ENCODE peak calls at places on chromosomes 2 and 18, in four cellular contexts. One of them, this sample, is unnamed.

GRCh38 chr2:85327757-85328617 is at the start of gene TGOLN2:
- DNase-seq in K562: peak; percentile 95
- DNase-seq in GM12878: peak; percentile 73
- DNase-seq in HepG2: peak; percentile 89
- DNase-seq in this sample: peak; percentile 97

GRCh38 chr18:3177902-3178687 is 41.7 kb downstream of the MYOM1 start:
- DNase-seq in K562: peak; percentile 73
- DNase-seq in GM12878: peak; percentile 98
- DNase-seq in HepG2: no peak
- DNase-seq in this sample: no peak

GRCh38 chr2:32384529-32384928 is 27.7 kb downstream of the BIRC6 start:
- DNase-seq in K562: no peak
- DNase-seq in GM12878: no peak
- DNase-seq in HepG2: no peak
- DNase-seq in this sample: no peak

GRCh38 chr2:181682026-181682789 is 1.9 kb upstream of the NEUROD1 start:
- DNase-seq in K562: no peak
- DNase-seq in GM12878: no peak
- DNase-seq in HepG2: no peak
- DNase-seq in this sample: no peak

GRCh38 chr2:119486196-119486827 is 38.0 kb downstream of the SCTR start:
- DNase-seq in K562: no peak
- DNase-seq in GM12878: no peak
- DNase-seq in HepG2: no peak
- DNase-seq in this sample: no peak

GRCh38 chr2:164530464-164530863 is 90.8 kb downstream of the GRB14 start:
- DNase-seq in K562: no peak
- DNase-seq in GM12878: no peak
- DNase-seq in HepG2: no peak
- DNase-seq in this sample: no peak

GRCh38 chr18:64678048-64678447 is 529.2 kb upstream of the LINC00305 start:
- DNase-seq in K562: no peak
- DNase-seq in GM12878: no peak
- DNase-seq in HepG2: no peak
- DNase-seq in this sample: no peak

GRCh38 chr2:183035954-183036669 is 2.1 kb downstream of the NCKAP1 start:
- DNase-seq in K562: peak; percentile 32
- DNase-seq in GM12878: peak; percentile 15
- DNase-seq in HepG2: no peak
- DNase-seq in this sample: no peak

GRCh38 chr2:61288070-61288841 is 126.3 kb downstream of the C2orf74 start:
- DNase-seq in K562: peak; percentile 78
- DNase-seq in GM12878: no peak
- DNase-seq in HepG2: no peak
- DNase-seq in this sample: no peak

GRCh38 chr2:144331652-144332355 is 188.1 kb downstream of the ZEB2 start:
- DNase-seq in K562: no peak
- DNase-seq in GM12878: no peak
- DNase-seq in HepG2: no peak
- DNase-seq in this sample: no peak

GRCh38 chr2:181070119-181070833 is 89.9 kb downstream of the UBE2E3 start:
- DNase-seq in K562: peak; percentile 40
- DNase-seq in GM12878: no peak
- DNase-seq in HepG2: no peak
- DNase-seq in this sample: no peak

GRCh38 chr2:33317369-33318015 is 159.0 kb upstream of the RASGRP3 start:
- DNase-seq in K562: no peak
- DNase-seq in GM12878: no peak
- DNase-seq in HepG2: no peak
- DNase-seq in this sample: no peak

GRCh38 chr18:3151379-3152264 is 68.1 kb downstream of the MYOM1 start:
- DNase-seq in K562: peak; percentile 52
- DNase-seq in GM12878: no peak
- DNase-seq in HepG2: peak; percentile 36
- DNase-seq in this sample: peak; percentile 28

GRCh38 chr2:207768168-207768890 is 1.4 kb downstream of the FZD5 start:
- DNase-seq in K562: no peak
- DNase-seq in GM12878: no peak
- DNase-seq in HepG2: peak; percentile 38
- DNase-seq in this sample: peak; percentile 33

GRCh38 chr2:178110681-178111080 is 1.6 kb upstream of the RBM45 start:
- DNase-seq in K562: no peak
- DNase-seq in GM12878: no peak
- DNase-seq in HepG2: no peak
- DNase-seq in this sample: no peak

GRCh38 chr2:172106128-172106961 is 3.6 kb upstream of the DLX2 start:
- DNase-seq in K562: peak; percentile 28
- DNase-seq in GM12878: no peak
- DNase-seq in HepG2: peak; percentile 59
- DNase-seq in this sample: no peak

GRCh38 chr18:58692420-58693185 is 21.3 kb downstream of the MALT1 start:
- DNase-seq in K562: no peak
- DNase-seq in GM12878: no peak
- DNase-seq in HepG2: no peak
- DNase-seq in this sample: no peak

GRCh38 chr2:104873689-104874054 is 19.8 kb downstream of the POU3F3 start:
- DNase-seq in K562: no peak
- DNase-seq in GM12878: no peak
- DNase-seq in HepG2: no peak
- DNase-seq in this sample: no peak

GRCh38 chr18:13811993-13812392 is 12.0 kb upstream of the MC5R start:
- DNase-seq in K562: peak; percentile 7
- DNase-seq in GM12878: no peak
- DNase-seq in HepG2: peak; percentile 10
- DNase-seq in this sample: peak; percentile 33

DNA sequence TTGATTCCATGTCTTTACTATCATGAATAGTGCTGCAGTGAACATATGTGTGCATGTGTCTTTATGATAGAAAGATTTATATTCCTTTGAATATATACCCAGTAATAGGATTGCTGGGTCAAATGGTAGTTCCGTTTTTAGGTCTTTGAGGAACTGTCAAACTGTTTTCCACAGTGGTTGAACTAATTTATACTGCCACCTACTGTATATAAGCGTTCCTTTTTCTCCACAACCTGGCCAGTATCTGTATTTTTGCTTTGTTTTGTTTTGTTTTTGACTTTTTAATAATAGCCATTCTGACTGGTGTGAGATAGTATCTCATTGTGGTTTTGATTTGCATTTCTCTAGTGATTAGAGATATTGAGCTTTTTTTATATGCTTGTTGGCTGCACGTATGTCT is 641.6 kb downstream of the SUCLG1 start:
- DNase-seq in K562: peak; percentile 24
- DNase-seq in GM12878: no peak
- DNase-seq in HepG2: no peak
- DNase-seq in this sample: no peak
- TF ChIP-seq FOXK2 in K562: peak; percentile 21
- TF ChIP-seq FOXK2 in GM12878: no peak
- TF ChIP-seq FOXK2 in HepG2: no peak
- TF ChIP-seq FOXK2 in this sample: no peak

DNA sequence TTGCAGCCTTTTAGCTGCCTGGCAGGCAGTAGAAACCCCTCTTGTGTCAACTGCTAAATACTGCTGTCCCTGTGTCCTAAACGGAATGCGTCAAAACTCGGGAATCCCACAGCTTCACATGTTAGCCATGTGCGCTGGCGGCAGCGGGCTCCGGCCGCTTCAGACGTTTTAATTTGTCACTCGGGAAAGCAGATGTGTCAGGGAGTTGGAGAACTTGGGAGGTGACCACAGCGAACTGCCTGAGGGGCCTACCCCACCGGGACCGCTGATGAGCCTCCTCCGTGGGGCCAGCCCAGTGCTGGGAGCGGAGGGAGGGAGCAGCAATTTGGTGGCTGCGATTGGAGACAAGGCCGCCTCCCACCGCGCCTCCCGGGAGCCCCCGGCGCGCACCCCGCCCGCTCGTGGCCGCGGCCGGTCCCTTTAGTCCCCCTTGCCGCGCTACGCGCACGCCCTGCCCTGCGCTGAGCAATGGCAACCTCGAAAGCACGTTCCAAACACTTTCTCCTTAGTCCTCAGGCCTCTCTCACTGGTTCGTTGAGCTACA is 146.1 kb upstream of the SATB2 start:
- DNase-seq in K562: no peak
- DNase-seq in GM12878: no peak
- DNase-seq in HepG2: no peak
- DNase-seq in this sample: no peak
- TF ChIP-seq FOXK2 in K562: no peak
- TF ChIP-seq FOXK2 in GM12878: no peak
- TF ChIP-seq FOXK2 in HepG2: no peak
- TF ChIP-seq FOXK2 in this sample: no peak

GRCh38 chr2:98269274-98269673 is 77.0 kb upstream of the CNGA3 start:
- DNase-seq in K562: peak; percentile 33
- DNase-seq in GM12878: no peak
- DNase-seq in HepG2: peak; percentile 44
- DNase-seq in this sample: peak; percentile 62
- TF ChIP-seq FOXK2 in K562: no peak
- TF ChIP-seq FOXK2 in GM12878: no peak
- TF ChIP-seq FOXK2 in HepG2: no peak
- TF ChIP-seq FOXK2 in this sample: no peak

DNA sequence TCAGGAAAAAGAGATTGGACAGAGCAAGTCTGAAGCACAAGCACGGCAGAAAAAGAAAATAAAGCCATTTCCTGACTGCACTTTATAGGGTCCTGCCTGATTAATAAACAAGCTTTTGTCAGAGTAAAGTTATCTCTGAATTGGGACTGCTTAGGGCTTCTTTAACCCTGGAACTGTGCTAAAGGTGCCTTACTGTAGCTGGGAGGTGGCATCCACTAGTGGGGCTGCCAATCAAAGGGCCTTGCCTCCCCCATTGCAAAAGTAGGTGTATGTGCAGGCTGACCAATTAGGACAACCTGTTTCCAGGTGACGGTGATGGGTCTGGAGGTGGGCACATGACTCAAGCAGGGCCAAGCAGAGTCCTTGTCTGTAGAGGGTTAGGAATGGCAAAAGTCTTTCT is 57.4 kb upstream of the RAPH1 start:
- DNase-seq in K562: no peak
- DNase-seq in GM12878: no peak
- DNase-seq in HepG2: no peak
- DNase-seq in this sample: no peak
- TF ChIP-seq FOXK2 in K562: no peak
- TF ChIP-seq FOXK2 in GM12878: no peak
- TF ChIP-seq FOXK2 in HepG2: no peak
- TF ChIP-seq FOXK2 in this sample: no peak

DNA sequence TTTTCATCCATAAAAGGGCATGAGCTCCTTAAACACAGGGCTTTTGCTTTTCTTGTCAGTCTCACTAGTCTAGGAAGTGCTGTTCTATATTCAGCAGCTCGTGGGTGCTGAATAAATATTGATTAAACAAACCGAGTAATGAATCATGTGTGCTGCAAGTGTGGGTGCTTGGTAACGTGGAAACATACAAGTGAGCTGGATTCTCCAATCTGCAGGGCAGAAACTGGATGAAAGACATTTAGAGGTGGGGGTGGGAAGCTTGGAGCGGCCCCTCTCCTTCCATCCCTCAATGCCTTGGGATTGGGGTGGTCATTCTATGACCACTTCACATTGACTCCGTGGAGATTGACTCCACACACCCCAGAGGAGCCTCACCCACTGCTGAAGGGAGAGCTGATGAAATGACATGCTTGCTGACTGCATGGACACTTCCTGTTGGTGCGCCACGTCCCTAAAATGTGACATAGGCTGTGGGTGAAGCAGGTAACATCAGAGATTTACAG is 114.5 kb downstream of the DOCK10 start:
- DNase-seq in K562: no peak
- DNase-seq in GM12878: no peak
- DNase-seq in HepG2: no peak
- DNase-seq in this sample: no peak
- TF ChIP-seq FOXK2 in K562: no peak
- TF ChIP-seq FOXK2 in GM12878: no peak
- TF ChIP-seq FOXK2 in HepG2: no peak
- TF ChIP-seq FOXK2 in this sample: no peak

GRCh38 chr18:50727721-50728470 is 91.9 kb downstream of the MRO start:
- DNase-seq in K562: no peak
- DNase-seq in GM12878: no peak
- DNase-seq in HepG2: no peak
- DNase-seq in this sample: no peak

GRCh38 chr18:50724631-50725235 is 95.1 kb downstream of the MRO start:
- DNase-seq in K562: no peak
- DNase-seq in GM12878: no peak
- DNase-seq in HepG2: no peak
- DNase-seq in this sample: no peak

GRCh38 chr18:50729986-50730385 is 89.8 kb downstream of the MRO start:
- DNase-seq in K562: no peak
- DNase-seq in GM12878: no peak
- DNase-seq in HepG2: no peak
- DNase-seq in this sample: no peak

GRCh38 chr18:50729326-50729725 is 90.5 kb downstream of the MRO start:
- DNase-seq in K562: no peak
- DNase-seq in GM12878: no peak
- DNase-seq in HepG2: no peak
- DNase-seq in this sample: no peak

DNA sequence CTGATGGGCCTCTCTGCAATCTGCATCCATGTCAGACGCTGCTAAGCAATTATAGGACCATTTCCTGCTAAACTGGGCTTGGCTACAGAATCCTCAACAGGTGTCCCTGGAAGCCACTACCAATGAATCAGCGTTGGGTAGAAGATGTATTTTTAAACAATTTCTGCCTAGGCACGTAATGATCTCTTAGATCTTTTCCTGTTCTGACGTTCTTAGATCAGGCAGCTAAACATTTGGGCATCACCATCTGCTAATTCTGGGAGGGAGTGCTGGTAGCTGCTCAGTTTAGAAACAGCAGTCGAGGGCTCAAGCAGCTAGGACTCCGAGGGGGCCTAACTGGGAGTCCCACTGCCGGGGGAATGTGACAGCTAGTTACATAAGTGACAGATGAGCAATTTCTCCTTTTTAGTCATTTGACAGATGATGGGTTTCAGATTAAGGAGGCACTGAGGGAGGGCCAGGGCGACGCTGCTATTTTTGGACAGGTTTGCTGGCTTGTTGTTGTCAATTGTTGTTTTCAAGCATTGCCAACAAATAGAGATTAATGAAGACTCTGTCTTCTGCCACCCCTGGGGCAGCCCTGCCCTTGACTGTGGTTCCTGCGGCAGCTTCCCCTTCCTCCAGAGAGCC is 92.7 kb downstream of the MRO start:
- DNase-seq in K562: no peak
- DNase-seq in GM12878: peak; percentile 41
- DNase-seq in HepG2: no peak
- DNase-seq in this sample: no peak
- TF ChIP-seq FOXK2 in K562: no peak
- TF ChIP-seq FOXK2 in GM12878: no peak
- TF ChIP-seq FOXK2 in HepG2: no peak
- TF ChIP-seq FOXK2 in this sample: no peak

GRCh38 chr18:28174181-28174906 is 2.6 kb downstream of the CDH2 start:
- DNase-seq in K562: no peak
- DNase-seq in GM12878: no peak
- DNase-seq in HepG2: peak; percentile 40
- DNase-seq in this sample: no peak
- TF ChIP-seq FOXK2 in K562: no peak
- TF ChIP-seq FOXK2 in GM12878: no peak
- TF ChIP-seq FOXK2 in HepG2: no peak
- TF ChIP-seq FOXK2 in this sample: no peak

GRCh38 chr2:238985036-238985729 is 137.3 kb downstream of the TWIST2 start:
- DNase-seq in K562: no peak
- DNase-seq in GM12878: no peak
- DNase-seq in HepG2: no peak
- DNase-seq in this sample: no peak
- TF ChIP-seq FOXK2 in K562: no peak
- TF ChIP-seq FOXK2 in GM12878: no peak
- TF ChIP-seq FOXK2 in HepG2: no peak
- TF ChIP-seq FOXK2 in this sample: no peak

This sample was measured in HEK293T.